ENCODE peak calls at places on chromosome 13, in nine cellular contexts. F, U, D, M, Y, X, J, P and A are unnamed samples. For H3K4me1, the result is how much of the 10 kb centered on the place peaks cover.

GRCh38 chr13:45301263-45301662 is 39.7 kb downstream of the TPT1 start:
- DNase-seq in F (no peak), U (no peak), D (no peak), M (no peak), Y (no peak), X (no peak), J (no peak), P (no peak), A (no peak)

GRCh38 chr13:80389073-80390038 is 48.4 kb upstream of the SPRY2 start:
- DNase-seq in F (no peak), U (no peak), D (no peak), M (no peak), Y (no peak), X (no peak), J (no peak), P (no peak), A (no peak)

GRCh38 chr13:81393686-81394085 is 1052.8 kb upstream of the SPRY2 start:
- DNase-seq in F (no peak), U (no peak), D (no peak), M (no peak), Y (no peak), X (no peak), J (no peak), P (no peak), A (no peak)

GRCh38 chr13:102648046-102648445 is 46.8 kb downstream of the METTL21C start:
- DNase-seq in F (no peak), U (no peak), D (no peak), M (no peak), Y (no peak), X (no peak), J (no peak), P (no peak), A (no peak)

GRCh38 chr13:85935868-85936467 is 136.7 kb upstream of the SLITRK6 start:
- DNase-seq in F (no peak), U (no peak), D (no peak), M (no peak), Y (no peak), X (no peak), J (no peak), P (no peak), A (no peak)

GRCh38 chr13:33150146-33150545 is 133.9 kb downstream of the KL start:
- DNase-seq in F (no peak), U (no peak), D (no peak), M (no peak), Y (no peak), X (peak), J (no peak), P (no peak), A (no peak)

GRCh38 chr13:20264271-20265018 is 32.3 kb upstream of the GJB6 start:
- DNase-seq in F (no peak), U (no peak), D (no peak), M (no peak), Y (no peak), X (no peak), J (no peak), P (no peak), A (no peak)

GRCh38 chr13:65378943-65379519 is 1851.1 kb downstream of the PCDH9 start:
- DNase-seq in F (no peak), U (no peak), D (no peak), M (no peak), Y (no peak), X (peak), J (no peak), P (no peak), A (no peak)

GRCh38 chr13:36453518-36453917 is 21.2 kb downstream of the CCNA1 start:
- DNase-seq in F (no peak), U (no peak), D (no peak), M (no peak), Y (no peak), X (peak), J (no peak), P (no peak), A (no peak)

GRCh38 chr13:60112771-60113170 is 51.0 kb downstream of the DIAPH3 start:
- DNase-seq in F (peak), U (no peak), D (no peak), M (no peak), Y (no peak), X (peak), J (no peak), P (no peak), A (no peak)

GRCh38 chr13:110067355-110068175 is 239.4 kb downstream of the COL4A1 start:
- DNase-seq in F (no peak), U (no peak), D (no peak), M (no peak), Y (no peak), X (no peak), J (no peak), P (no peak), A (no peak)

GRCh38 chr13:110073982-110074381 is 233.0 kb downstream of the COL4A1 start:
- DNase-seq in F (no peak), U (no peak), D (no peak), M (no peak), Y (no peak), X (no peak), J (no peak), P (no peak), A (no peak)

GRCh38 chr13:110068176-110068473 is 238.8 kb downstream of the COL4A1 start:
- DNase-seq in F (no peak), U (no peak), D (no peak), M (no peak), Y (no peak), X (no peak), J (no peak), P (no peak), A (no peak)

GRCh38 chr13:110070511-110071120 is 236.3 kb downstream of the COL4A1 start:
- DNase-seq in F (peak), U (no peak), D (no peak), M (no peak), Y (no peak), X (peak), J (no peak), P (no peak), A (no peak)

GRCh38 chr13:110070046-110070445 is 236.9 kb downstream of the COL4A1 start:
- DNase-seq in F (no peak), U (no peak), D (no peak), M (no peak), Y (no peak), X (no peak), J (no peak), P (no peak), A (no peak)
- TF ChIP-seq CTCF in F (no peak), U (no peak), D (no peak), M (no peak), Y (no peak), X (no peak), J (no peak), P (no peak), A (no peak)

GRCh38 chr13:40498461-40498860 is 168.0 kb downstream of the FOXO1 start:
- DNase-seq in F (no peak), U (no peak), D (no peak), M (no peak), Y (no peak), X (no peak), J (no peak), P (no peak), A (no peak)

GRCh38 chr13:40494513-40494912 is 171.9 kb downstream of the FOXO1 start:
- DNase-seq in F (no peak), U (no peak), D (no peak), M (no peak), Y (no peak), X (no peak), J (no peak), P (no peak), A (no peak)

GRCh38 chr13:40494932-40495619 is 171.4 kb downstream of the FOXO1 start:
- DNase-seq in F (no peak), U (no peak), D (no peak), M (no peak), Y (no peak), X (no peak), J (no peak), P (no peak), A (no peak)

GRCh38 chr13:40495620-40496001 is 170.8 kb downstream of the FOXO1 start:
- DNase-seq in F (no peak), U (no peak), D (no peak), M (no peak), Y (no peak), X (no peak), J (no peak), P (no peak), A (no peak)

GRCh38 chr13:40496035-40496810 is 170.2 kb downstream of the FOXO1 start:
- DNase-seq in F (no peak), U (no peak), D (no peak), M (no peak), Y (no peak), X (no peak), J (no peak), P (no peak), A (no peak)
- H3K4me1 ChIP-seq in F (under half), U (under half), D (under half), M (under half), Y (under half), X (under half), J (under half), P (under half), A (under half)

GRCh38 chr13:50384724-50385123 is 369.5 kb downstream of the KCNRG start:
- DNase-seq in F (no peak), U (no peak), D (no peak), M (no peak), Y (no peak), X (no peak), J (no peak), P (no peak), A (no peak)

GRCh38 chr13:50389726-50390125 is 374.5 kb downstream of the KCNRG start:
- DNase-seq in F (no peak), U (no peak), D (no peak), M (no peak), Y (no peak), X (no peak), J (no peak), P (no peak), A (no peak)

GRCh38 chr13:50388481-50388880 is 373.2 kb downstream of the KCNRG start:
- DNase-seq in F (no peak), U (no peak), D (no peak), M (no peak), Y (no peak), X (no peak), J (no peak), P (no peak), A (no peak)

GRCh38 chr13:50386527-50387123 is 371.4 kb downstream of the KCNRG start:
- DNase-seq in F (no peak), U (no peak), D (no peak), M (no peak), Y (no peak), X (peak), J (peak), P (no peak), A (no peak)

GRCh38 chr13:50387124-50387581 is 371.9 kb downstream of the KCNRG start:
- DNase-seq in F (no peak), U (no peak), D (peak), M (peak), Y (no peak), X (peak), J (peak), P (peak), A (peak)
- TF ChIP-seq CTCF in F (peak), U (no peak), D (no peak), M (peak), Y (peak), X (peak), J (peak), P (peak), A (no peak)

DNA sequence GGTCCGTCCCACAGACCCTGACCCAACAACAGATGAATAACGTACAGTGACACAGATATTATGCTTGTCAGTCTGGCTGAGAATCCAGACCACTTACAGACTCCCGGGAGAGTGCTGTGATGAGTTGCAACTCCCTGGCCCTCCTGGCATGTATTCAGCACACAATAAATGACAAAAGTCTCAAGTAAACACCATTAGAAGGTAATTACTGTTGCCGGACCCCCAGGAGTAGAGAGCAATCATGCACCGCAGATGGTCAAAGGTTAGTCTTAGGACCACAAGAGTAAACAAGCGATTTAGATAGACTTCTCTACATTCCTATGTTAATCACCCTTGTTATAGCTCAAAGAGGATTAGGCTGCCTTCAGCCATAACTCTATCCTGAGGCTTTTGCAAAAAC is 726.4 kb upstream of the GPC6 start:
- DNase-seq in F (no peak), U (no peak), D (no peak), M (no peak), Y (no peak), X (no peak), J (no peak), P (no peak), A (no peak)
- H3K4me1 ChIP-seq in F (under half), U (under half), D (under half), M (under half), Y (under half), X (under half), J (under half), P (under half), A (under half)

DNA sequence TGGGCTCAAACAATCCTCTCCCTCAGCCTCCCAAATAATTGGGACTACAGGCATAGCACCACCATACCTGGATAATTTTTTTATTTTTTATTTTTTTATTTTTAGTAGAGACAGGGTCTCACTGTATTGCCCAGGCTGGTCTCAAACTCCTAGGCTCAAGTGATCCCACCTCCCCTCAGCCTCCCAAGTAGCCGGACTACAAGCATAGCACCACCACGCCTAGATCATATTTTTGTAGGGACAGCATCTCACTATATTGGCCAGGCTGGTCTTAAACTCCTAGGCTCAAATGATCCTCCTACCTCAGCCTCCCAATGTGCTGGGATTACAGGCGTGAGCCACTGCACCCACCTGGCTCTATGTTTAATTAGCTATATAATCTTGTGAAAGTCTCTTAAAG is 114.2 kb downstream of the TRPC4 start:
- DNase-seq in F (no peak), U (no peak), D (no peak), M (no peak), Y (no peak), X (no peak), J (no peak), P (no peak), A (no peak)
- TF ChIP-seq CTCF in F (no peak), U (no peak), D (no peak), M (no peak), Y (no peak), X (no peak), J (no peak), P (no peak), A (no peak)

DNA sequence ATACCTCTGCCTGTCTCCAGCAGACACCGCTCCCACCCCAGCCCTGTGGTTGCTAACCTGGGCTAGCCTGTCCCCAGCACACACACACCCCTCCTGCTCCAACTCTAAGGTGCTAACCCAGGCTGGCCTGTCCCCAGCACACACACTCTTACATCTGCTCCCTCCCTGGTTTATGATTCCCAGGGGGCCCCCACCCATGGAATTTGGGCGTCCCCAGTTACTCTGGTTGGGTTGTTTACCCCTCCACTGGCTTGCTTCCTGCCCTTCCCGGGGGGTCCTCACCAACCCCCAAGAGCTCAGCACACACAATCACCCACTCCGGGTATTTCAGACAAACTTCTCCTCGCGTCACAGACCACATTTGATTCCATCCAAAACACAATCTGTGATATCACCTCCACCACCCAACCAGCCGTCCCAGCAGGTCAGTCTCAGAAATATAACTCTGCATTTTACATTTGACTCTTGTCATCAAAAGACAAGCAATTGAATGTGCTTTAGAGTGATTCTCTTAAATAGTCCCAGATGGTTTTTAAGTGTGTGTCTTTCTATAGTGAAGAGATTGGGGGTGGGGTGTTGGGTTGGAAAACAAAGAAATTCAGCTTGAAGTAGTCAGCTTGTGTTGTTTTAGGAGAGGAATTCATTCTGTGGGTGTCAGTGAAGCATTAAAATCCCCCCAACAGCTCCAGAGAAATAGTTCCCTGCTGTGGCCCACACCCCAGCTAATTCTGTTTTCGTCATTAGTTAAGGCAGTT is 20.1 kb downstream of the COL4A2 start:
- DNase-seq in F (no peak), U (no peak), D (no peak), M (no peak), Y (no peak), X (no peak), J (no peak), P (no peak), A (no peak)
- H3K4me1 ChIP-seq in F (under half), U (half or more), D (half or more), M (half or more), Y (under half), X (half or more), J (half or more), P (under half), A (under half)